ENCODE peak calls at places on chromosomes 16 and 17, in eight cellular contexts. M, R, K, D, U, C, E and P are unnamed samples.
A peak's percentile ranks its signal among the peaks of the same experiment; 100 is the strongest.

GRCh38 chr16:78092755-78093154 is 6.7 kb upstream of the WWOX start:
- DNase-seq in C (no peak), U (no peak), M (no peak), K (no peak), D (no peak), E (no peak), R (no peak), P (no peak)

GRCh38 chr17:69478916-69479315 is 64.4 kb downstream of the MAP2K6 start:
- DNase-seq in M (no peak), U (no peak), K (no peak), E (no peak), R (no peak), C (no peak), D (no peak), P (no peak)

GRCh38 chr17:72076678-72077030 is 44.2 kb upstream of the SOX9 start:
- DNase-seq in U (no peak), K (no peak), M (no peak), C (no peak), E (no peak), D (no peak), R (no peak), P (no peak)

GRCh38 chr17:81524063-81524864 is 3.9 kb upstream of the FSCN2 start:
- DNase-seq in D (no peak), R (peak; percentile 73), U (no peak), K (no peak), C (no peak), M (no peak), E (no peak), P (no peak)

GRCh38 chr16:57372372-57373116 is at the start of gene CX3CL1:
- DNase-seq in U (no peak), K (no peak), R (peak; percentile 93), E (peak; percentile 48), D (peak; percentile 25), C (no peak), M (peak; percentile 75), P (no peak)

GRCh38 chr17:76458580-76459490 is 5.9 kb upstream of the UBE2O start:
- DNase-seq in U (no peak), R (peak; percentile 82), C (peak; percentile 59), M (peak; percentile 65), D (peak; percentile 54), E (peak; percentile 82), K (peak; percentile 59), P (peak; percentile 76)

GRCh38 chr17:38947189-38947588 is 20.0 kb downstream of the FBXO47 start:
- DNase-seq in R (no peak), M (no peak), K (no peak), E (no peak), U (peak; percentile 41), C (no peak), D (no peak), P (no peak)

GRCh38 chr17:33515974-33516373 is 222.9 kb upstream of the ASIC2 start:
- DNase-seq in K (no peak), E (no peak), U (no peak), R (no peak), M (no peak), C (no peak), D (no peak), P (no peak)

GRCh38 chr16:65375651-65376050 is 253.8 kb upstream of the CDH11 start:
- DNase-seq in D (no peak), R (no peak), E (peak; percentile 51), C (no peak), K (no peak), M (no peak), U (no peak), P (no peak)

GRCh38 chr16:57826706-57827625 is 24.7 kb upstream of the KIFC3 start:
- DNase-seq in C (no peak), R (no peak), D (no peak), M (no peak), E (peak; percentile 10), K (no peak), U (no peak), P (no peak)

GRCh38 chr17:29577009-29577777 is 8.7 kb downstream of the TP53I13 start:
- DNase-seq in R (no peak), U (no peak), K (no peak), E (no peak), D (no peak), M (no peak), C (no peak), P (no peak)